ENCODE peak calls at places on chromosome 3, in five cellular contexts. K is psoas muscle, V is A549, R is tibial artery, Q is heart right ventricle. G is an unnamed sample.
A peak's percentile ranks its signal among the peaks of the same experiment; 100 is the strongest.

GRCh38 chr3:129268396-129268795 is 10.3 kb upstream of the HMCES start:
- DNase-seq in K (no peak), V (no peak), R (no peak), Q (no peak), G (no peak)

GRCh38 chr3:133021206-133021605 is 17.0 kb upstream of the TMEM108 start:
- DNase-seq in K (no peak), V (no peak), R (no peak), Q (no peak), G (no peak)

GRCh38 chr3:48400824-48401433 is 28.9 kb downstream of the FBXW12 start:
- DNase-seq in K (peak; percentile 56), V (peak; percentile 70), R (no peak), Q (no peak), G (no peak)

GRCh38 chr3:8319935-8320634 is 181.5 kb upstream of the LMCD1 start:
- DNase-seq in K (no peak), V (peak; percentile 20), R (no peak), Q (no peak), G (no peak)

GRCh38 chr3:167783781-167784180 is 48.3 kb downstream of the SERPINI1 start:
- DNase-seq in K (no peak), V (no peak), R (no peak), Q (peak; percentile 31), G (no peak)

GRCh38 chr3:29438580-29438979 is 157.7 kb downstream of the RBMS3 start:
- DNase-seq in K (no peak), V (no peak), R (no peak), Q (no peak), G (no peak)

GRCh38 chr3:56291244-56291680 is 177.0 kb downstream of the ERC2 start:
- DNase-seq in K (no peak), V (no peak), R (peak; percentile 30), Q (no peak), G (no peak)

GRCh38 chr3:186213946-186214345 is 105.1 kb upstream of the ETV5 start:
- DNase-seq in K (no peak), V (no peak), R (no peak), Q (no peak), G (no peak)

GRCh38 chr3:111598139-111598538 is 3.0 kb upstream of the ZBED2 start:
- DNase-seq in K (no peak), V (no peak), R (no peak), Q (no peak), G (no peak)

GRCh38 chr3:13894096-13894811 is 14.4 kb upstream of the WNT7A start:
- DNase-seq in K (no peak), V (no peak), R (no peak), Q (no peak), G (no peak)

GRCh38 chr3:13892304-13892703 is 12.4 kb upstream of the WNT7A start:
- DNase-seq in K (no peak), V (no peak), R (no peak), Q (no peak), G (no peak)

GRCh38 chr3:13894812-13895154 is 14.9 kb upstream of the WNT7A start:
- DNase-seq in K (no peak), V (no peak), R (no peak), Q (no peak), G (no peak)

GRCh38 chr3:13895155-13896105 is 15.6 kb upstream of the WNT7A start:
- DNase-seq in K (peak; percentile 97), V (peak; percentile 82), R (peak; percentile 93), Q (peak; percentile 97), G (peak; percentile 81)

GRCh38 chr3:13896473-13897154 is 16.7 kb upstream of the WNT7A start:
- DNase-seq in K (no peak), V (peak; percentile 78), R (peak; percentile 55), Q (no peak), G (no peak)
- H3K4me3 ChIP-seq in K (peak overlapping the region; percentile 80), V (peak overlapping the region; percentile 60), R (peak overlapping the region; percentile 63), Q (no peak overlapping the region), G (peak overlapping the region; percentile 92)

DNA sequence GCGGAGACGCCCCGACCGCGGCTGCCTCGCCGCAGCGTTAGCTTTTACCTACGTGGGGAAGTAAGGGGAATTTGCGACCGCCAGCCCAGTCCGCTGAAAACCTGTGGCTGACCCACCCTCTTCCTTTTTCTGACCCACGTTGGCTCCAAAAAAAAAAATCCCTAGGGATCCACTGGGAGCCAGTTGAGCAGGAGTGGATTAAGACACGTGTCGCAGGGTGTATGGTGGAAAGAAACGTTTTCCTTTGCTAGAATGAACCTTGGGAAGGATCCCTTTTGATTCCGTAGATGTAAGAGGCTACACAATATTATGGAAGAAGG is 575 bp upstream of the PCYT1A start:
- DNase-seq in K (no peak), V (no peak), R (no peak), Q (no peak), G (no peak)
- TF ChIP-seq CTCF in K (no peak), V (no peak), R (no peak), Q (no peak), G (no peak)

DNA sequence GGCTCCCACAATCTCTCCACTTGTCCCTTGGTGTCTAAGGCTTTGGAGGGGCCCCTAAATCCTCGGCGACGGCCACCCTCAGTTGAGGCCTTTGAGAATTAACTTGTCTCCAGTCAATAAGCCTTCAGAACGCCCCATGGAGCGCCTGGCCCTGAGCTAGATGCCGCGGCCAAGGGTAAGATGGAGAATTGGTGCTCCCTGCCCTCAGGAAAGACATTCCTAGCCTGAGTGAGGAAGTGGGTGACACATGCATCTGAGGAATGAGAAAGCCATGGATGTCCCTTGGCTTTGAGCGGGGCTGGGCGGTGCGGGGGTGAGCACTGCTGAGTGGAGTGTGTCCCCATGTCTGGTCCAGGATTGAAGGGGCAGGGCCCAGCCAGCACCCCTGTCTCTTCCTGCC is 13.3 kb downstream of the ITIH4 start:
- DNase-seq in K (no peak), V (no peak), R (no peak), Q (no peak), G (no peak)
- H3K4me3 ChIP-seq in K (no peak overlapping the region), V (no peak overlapping the region), R (no peak overlapping the region), Q (no peak overlapping the region), G (no peak overlapping the region)

GRCh38 chr3:11091791-11092190 is 62.5 kb upstream of the HRH1 start:
- DNase-seq in K (no peak), V (no peak), R (no peak), Q (no peak), G (no peak)

GRCh38 chr3:11093823-11094340 is 60.4 kb upstream of the HRH1 start:
- DNase-seq in K (no peak), V (no peak), R (no peak), Q (no peak), G (no peak)

GRCh38 chr3:11099306-11099705 is 55.0 kb upstream of the HRH1 start:
- DNase-seq in K (no peak), V (no peak), R (no peak), Q (no peak), G (no peak)

GRCh38 chr3:11096266-11097135 is 57.8 kb upstream of the HRH1 start:
- DNase-seq in K (peak; percentile 77), V (peak; percentile 73), R (peak; percentile 80), Q (peak; percentile 61), G (peak; percentile 61)

DNA sequence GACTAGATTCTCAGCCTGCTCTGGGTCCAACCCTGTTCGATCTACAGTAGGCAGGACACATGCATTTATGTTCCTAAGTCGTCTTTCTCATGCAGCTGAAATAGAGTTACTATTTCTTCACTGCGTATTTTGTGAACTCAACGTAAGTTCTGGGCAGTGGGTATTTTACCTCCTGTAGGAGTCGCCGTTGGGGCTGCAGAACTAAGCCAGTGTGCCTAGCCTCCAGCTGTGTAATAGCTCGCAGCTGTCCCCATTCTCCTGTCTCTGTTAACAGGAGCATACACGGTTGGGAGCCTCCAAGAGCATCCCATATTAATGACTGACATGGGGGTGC is 58.4 kb upstream of the HRH1 start:
- DNase-seq in K (no peak), V (peak; percentile 19), R (no peak), Q (no peak), G (no peak)
- TF ChIP-seq CTCF in K (no peak), V (peak; percentile 37), R (no peak), Q (peak; percentile 6), G (no peak)

GRCh38 chr3:49929333-49930240 is at the start of gene MON1A:
- DNase-seq in K (peak; percentile 98), V (peak; percentile 86), R (peak; percentile 95), Q (peak; percentile 98), G (peak; percentile 70)

GRCh38 chr3:49930241-49930690 is 655 bp upstream of the MON1A start:
- DNase-seq in K (no peak), V (no peak), R (no peak), Q (no peak), G (no peak)

GRCh38 chr3:49927798-49928197 is 1.8 kb downstream of the MON1A start:
- DNase-seq in K (no peak), V (no peak), R (no peak), Q (no peak), G (no peak)

GRCh38 chr3:49926117-49926728 is 3.4 kb downstream of the MON1A start:
- DNase-seq in K (no peak), V (no peak), R (no peak), Q (no peak), G (no peak)

GRCh38 chr3:49928511-49929017 is 1.0 kb downstream of the MON1A start:
- DNase-seq in K (no peak), V (no peak), R (no peak), Q (no peak), G (no peak)
- H3K4me3 ChIP-seq in K (peak overlapping the region; percentile 84), V (no peak overlapping the region), R (peak overlapping the region; percentile 82), Q (no peak overlapping the region), G (peak overlapping the region; percentile 94)

GRCh38 chr3:62922326-62922725 is 47.1 kb upstream of the CADPS start:
- DNase-seq in K (no peak), V (no peak), R (no peak), Q (no peak), G (no peak)

GRCh38 chr3:62923092-62923491 is 47.9 kb upstream of the CADPS start:
- DNase-seq in K (no peak), V (no peak), R (no peak), Q (no peak), G (no peak)

GRCh38 chr3:62928256-62928655 is 53.0 kb upstream of the CADPS start:
- DNase-seq in K (no peak), V (no peak), R (no peak), Q (no peak), G (no peak)

GRCh38 chr3:62926494-62926893 is 51.3 kb upstream of the CADPS start:
- DNase-seq in K (no peak), V (no peak), R (no peak), Q (peak; percentile 20), G (no peak)
- TF ChIP-seq CTCF in K (no peak), V (no peak), R (no peak), Q (no peak), G (no peak)

G was measured in thoracic aorta.